ENCODE peak calls at places on chromosomes 4 and X, in four cellular contexts. H is GM12878, T is HepG2, C is K562. L is an unnamed sample.

GRCh38 chr4:972651-973424 is 531 bp downstream of the DGKQ start:
- DNase-seq in C (peak; percentile 75), T (no peak), H (no peak), L (peak; percentile 24)

GRCh38 chr4:98516042-98516440 is 142.4 kb downstream of the TSPAN5 start:
- DNase-seq in T (peak; percentile 35), C (peak; percentile 26), H (no peak), L (peak; percentile 64)

GRCh38 chr4:785332-786073 is 40.4 kb downstream of the CPLX1 start:
- DNase-seq in H (no peak), C (no peak), T (no peak), L (no peak)

GRCh38 chr4:90840828-90841227 is 713.6 kb downstream of the CCSER1 start:
- DNase-seq in C (no peak), T (no peak), H (no peak), L (no peak)

GRCh38 chr4:131085009-131085408 is 1989.1 kb downstream of the C4orf33 start:
- DNase-seq in H (no peak), T (no peak), C (no peak), L (no peak)

GRCh38 chr4:81606166-81606565 is 134.5 kb upstream of the RASGEF1B start:
- DNase-seq in C (no peak), T (no peak), H (no peak), L (no peak)

GRCh38 chr4:127309360-127310095 is 323.2 kb upstream of the INTU start:
- DNase-seq in T (no peak), C (no peak), H (no peak), L (no peak)

GRCh38 chrX:115957862-115958490 is 212.6 kb upstream of the AGTR2 start:
- DNase-seq in H (no peak), C (no peak), T (peak; percentile 21), L (no peak)

GRCh38 chr4:166675411-166675810 is 558.9 kb downstream of the SPOCK3 start:
- DNase-seq in C (no peak), T (no peak), H (no peak), L (no peak)

GRCh38 chrX:110435191-110435590 is 76.5 kb downstream of the RTL9 start:
- DNase-seq in H (no peak), C (no peak), T (no peak), L (no peak)

GRCh38 chrX:140775211-140775610 is 65.7 kb downstream of the LINC00632 start:
- DNase-seq in H (no peak), T (no peak), C (no peak), L (no peak)

GRCh38 chr4:162102713-162103112 is 61.1 kb downstream of the FSTL5 start:
- DNase-seq in H (no peak), T (no peak), C (no peak), L (no peak)

GRCh38 chrX:29496636-29497180 is 718.7 kb upstream of the MAGEB2 start:
- DNase-seq in C (no peak), T (no peak), H (no peak), L (no peak)

GRCh38 chrX:46704767-46705386 is 54.0 kb downstream of the SLC9A7 start:
- DNase-seq in C (no peak), H (peak; percentile 83), T (no peak), L (peak; percentile 39)

GRCh38 chr4:41176357-41176756 is 38.0 kb downstream of the APBB2 start:
- DNase-seq in C (no peak), H (no peak), T (peak; percentile 23), L (peak; percentile 43)

GRCh38 chrX:111114806-111115205 is 18.8 kb downstream of the PAK3 start:
- DNase-seq in H (no peak), T (no peak), C (no peak), L (no peak)

GRCh38 chr4:141849367-141849766 is 213.0 kb downstream of the IL15 start:
- DNase-seq in T (no peak), C (no peak), H (no peak), L (no peak)

GRCh38 chr4:141858437-141858836 is 222.1 kb downstream of the IL15 start:
- DNase-seq in T (no peak), H (no peak), C (no peak), L (no peak)

GRCh38 chr4:141849778-141850177 is 213.4 kb downstream of the IL15 start:
- DNase-seq in H (no peak), T (no peak), C (no peak), L (no peak)

GRCh38 chr4:141851246-141851891 is 215.0 kb downstream of the IL15 start:
- DNase-seq in T (no peak), H (no peak), C (no peak), L (no peak)

DNA sequence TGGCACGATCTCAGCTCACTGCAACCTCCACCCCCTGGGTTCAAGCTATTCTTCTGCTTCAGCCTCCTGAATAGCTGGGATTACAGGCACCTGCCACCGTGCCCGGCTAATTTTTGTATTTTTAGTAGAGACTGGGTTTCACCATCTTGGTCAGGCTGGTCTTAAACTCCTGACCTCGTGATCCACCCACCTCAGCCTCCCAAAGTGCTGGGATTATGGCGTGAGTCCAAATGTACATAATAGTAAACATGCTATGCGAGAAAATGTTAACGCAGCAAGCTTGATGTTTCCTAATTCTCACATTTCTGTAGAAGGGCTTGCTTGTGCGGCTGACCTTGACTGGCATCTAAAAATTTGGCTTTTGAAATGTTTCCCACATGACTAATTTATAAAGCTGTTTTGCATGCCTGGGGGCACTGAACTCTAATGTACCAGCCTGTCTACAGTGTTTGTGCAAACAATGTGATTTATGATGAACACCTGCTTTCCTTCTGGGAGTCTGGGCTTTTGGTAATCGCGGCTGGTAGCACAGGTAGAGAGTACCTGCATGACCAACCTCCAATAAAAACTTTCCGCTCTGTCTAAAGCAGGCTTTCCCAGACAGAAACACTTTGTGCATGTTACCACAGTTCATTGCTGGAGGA is 216.8 kb downstream of the IL15 start:
- DNase-seq in T (no peak), H (no peak), C (no peak), L (no peak)
- TF ChIP-seq MYC in T (no peak), H (no peak), C (no peak), L (no peak)

GRCh38 chr4:73236151-73236550 is 22.4 kb downstream of the ANKRD17 start:
- DNase-seq in H (no peak), T (no peak), C (no peak), L (no peak)
- H4K20me1 ChIP-seq in H (no peaks in the 10 kb centered on the region), T (peaks cover 56% of the 10 kb centered on the region), C (no peaks in the 10 kb centered on the region), L (peaks cover 16% of the 10 kb centered on the region)

DNA sequence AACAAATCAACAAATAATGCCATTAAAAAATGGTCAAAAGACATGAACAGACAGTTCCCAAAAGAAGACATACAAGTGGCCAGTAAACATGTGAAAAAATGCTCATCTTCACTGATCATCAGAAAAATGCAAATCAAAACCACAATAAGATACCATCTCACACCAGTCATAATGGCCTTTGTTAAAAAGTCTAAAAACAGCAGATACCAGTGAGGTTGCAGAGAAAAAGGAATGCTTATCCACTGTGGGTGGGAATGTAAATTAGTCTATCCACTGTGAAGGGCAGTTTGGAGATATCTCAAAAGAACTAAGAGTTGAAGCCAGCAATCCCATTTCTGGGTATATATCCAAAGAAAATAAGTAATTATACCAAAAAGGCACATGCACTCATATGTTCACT is 668.1 kb upstream of the CPEB2 start:
- DNase-seq in T (no peak), H (no peak), C (no peak), L (no peak)
- TF ChIP-seq MYC in T (no peak), H (no peak), C (no peak), L (no peak)

GRCh38 chr4:2259541-2260267 is 2.2 kb downstream of the MXD4 start:
- DNase-seq in H (no peak), C (no peak), T (no peak), L (no peak)

GRCh38 chr4:2257361-2258001 is 4.4 kb downstream of the MXD4 start:
- DNase-seq in T (no peak), C (no peak), H (no peak), L (no peak)

GRCh38 chr4:2260336-2261109 is 1.4 kb downstream of the MXD4 start:
- DNase-seq in H (no peak), C (no peak), T (no peak), L (no peak)

GRCh38 chr4:2258091-2259035 is 3.5 kb downstream of the MXD4 start:
- DNase-seq in T (no peak), C (no peak), H (no peak), L (no peak)

DNA sequence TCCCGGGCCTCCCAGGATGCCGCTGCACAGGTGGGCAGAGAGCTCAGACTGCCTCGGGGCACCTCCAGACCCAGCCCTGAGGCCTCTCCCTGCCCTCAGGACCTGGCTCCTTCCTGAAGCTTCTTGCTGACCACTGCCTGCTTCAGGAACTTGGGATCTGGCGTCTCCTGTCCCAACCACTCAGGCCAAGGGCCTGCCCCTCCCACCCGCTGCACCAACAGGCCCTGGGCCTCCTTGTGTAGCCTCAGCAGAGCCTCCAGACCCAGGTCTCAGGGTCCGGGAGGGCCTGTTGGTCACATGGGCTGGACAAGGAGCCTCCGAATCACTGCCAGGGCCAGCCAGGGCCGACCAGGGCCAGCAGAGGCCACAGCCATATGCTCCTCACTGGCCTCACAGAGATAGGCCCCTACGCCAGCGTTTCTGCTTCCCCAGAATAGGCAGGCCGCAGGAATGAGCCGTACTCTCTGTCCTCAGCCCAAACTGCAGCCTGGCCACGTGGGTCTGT is 2.8 kb downstream of the MXD4 start:
- DNase-seq in H (no peak), C (no peak), T (no peak), L (no peak)
- H4K20me1 ChIP-seq in H (no peaks in the 10 kb centered on the region), C (no peaks in the 10 kb centered on the region), T (no peaks in the 10 kb centered on the region), L (no peaks in the 10 kb centered on the region)

GRCh38 chr4:165095291-165095690 is 17.4 kb downstream of the TMEM192 start:
- DNase-seq in T (no peak), H (no peak), C (no peak), L (no peak)

GRCh38 chr4:165096776-165097175 is 15.9 kb downstream of the TMEM192 start:
- DNase-seq in H (no peak), T (peak; percentile 8), C (no peak), L (peak; percentile 20)

GRCh38 chr4:165094873-165095272 is 17.8 kb downstream of the TMEM192 start:
- DNase-seq in T (no peak), C (no peak), H (no peak), L (no peak)
- TF ChIP-seq MYC in T (no peak), C (no peak), H (no peak), L (no peak)

DNA sequence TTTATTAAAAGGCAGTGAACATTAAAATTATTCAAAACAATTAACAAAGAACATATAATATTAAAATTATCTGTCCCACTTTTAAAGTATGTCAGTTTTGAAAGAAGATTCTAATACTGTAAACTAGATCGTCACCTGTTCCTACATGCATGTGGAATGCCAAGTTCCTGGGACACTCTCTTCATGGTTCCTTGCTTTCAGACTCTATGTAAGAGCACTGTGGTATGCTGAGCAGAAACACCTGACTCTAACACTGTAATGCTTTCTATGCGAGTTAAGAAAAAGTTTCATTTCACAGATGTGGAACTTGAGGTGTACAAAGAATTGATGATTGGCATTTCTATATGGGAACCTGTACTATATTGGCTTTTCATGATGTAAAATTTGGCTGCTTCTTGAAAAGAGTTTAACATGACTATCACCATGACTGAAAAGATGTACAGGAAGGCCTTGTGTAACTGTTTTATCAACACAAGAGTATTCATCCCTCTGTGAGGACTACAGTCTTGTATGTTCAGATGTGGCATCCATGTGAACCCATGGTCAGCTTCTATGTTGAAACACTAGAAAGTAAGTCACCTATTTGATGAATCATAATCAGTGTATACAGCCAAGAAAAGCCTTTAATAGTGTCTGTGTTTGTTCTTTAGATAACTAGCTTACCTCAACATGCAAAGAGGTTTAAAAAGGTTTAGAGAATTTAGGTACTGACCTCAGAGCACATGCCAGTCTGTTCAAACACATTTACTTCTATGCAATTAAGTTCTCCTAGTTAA is 354.5 kb downstream of the ARHGAP24 start:
- DNase-seq in C (no peak), T (no peak), H (no peak), L (no peak)
- H4K20me1 ChIP-seq in C (no peaks in the 10 kb centered on the region), T (no peaks in the 10 kb centered on the region), H (no peaks in the 10 kb centered on the region), L (peaks cover 4% of the 10 kb centered on the region)